ENCODE peak calls at places on chromosomes 12 and 14, in six cellular contexts. D, H, M, S, A and L are unnamed samples.

GRCh38 chr12:106506691-106507090 is 76.1 kb upstream of the RFX4 start:
- DNase-seq in A (no peak), S (no peak), H (no peak), M (no peak), D (no peak), L (no peak)

GRCh38 chr12:122458105-122459035 is 35.9 kb upstream of the CLIP1 start:
- DNase-seq in D (no peak), M (no peak), S (no peak), A (no peak), H (no peak), L (no peak)

GRCh38 chr14:52219488-52220084 is 47.9 kb upstream of the PTGDR start:
- DNase-seq in D (no peak), S (no peak), A (no peak), H (no peak), M (no peak), L (no peak)

GRCh38 chr14:102116361-102117180 is 23.1 kb upstream of the WDR20 start:
- DNase-seq in M (no peak), H (no peak), D (no peak), A (no peak), S (no peak), L (no peak)

GRCh38 chr14:76701981-76702380 is 59.3 kb upstream of the VASH1 start:
- DNase-seq in M (no peak), A (no peak), D (no peak), H (no peak), S (no peak), L (no peak)

GRCh38 chr14:103550451-103551337 is 11.8 kb downstream of the BAG5 start:
- DNase-seq in M (no peak), D (no peak), A (no peak), H (no peak), S (no peak), L (peak)

GRCh38 chr12:124479680-124480468 is 87.5 kb downstream of the NCOR2 start:
- DNase-seq in M (no peak), H (no peak), A (no peak), S (no peak), D (no peak), L (no peak)

GRCh38 chr14:85088231-85088630 is 441.7 kb upstream of the FLRT2 start:
- DNase-seq in M (no peak), D (no peak), A (no peak), S (no peak), H (peak), L (no peak)

GRCh38 chr12:72349491-72349890 is 77.3 kb downstream of the TRHDE start:
- DNase-seq in A (no peak), H (no peak), M (no peak), S (no peak), D (no peak), L (no peak)

GRCh38 chr12:12546314-12546772 is 16.3 kb downstream of the DUSP16 start:
- DNase-seq in A (no peak), H (peak), S (no peak), M (no peak), D (no peak), L (no peak)

GRCh38 chr12:106044773-106045172 is 94.0 kb downstream of the NUAK1 start:
- DNase-seq in M (no peak), D (no peak), A (no peak), H (peak), S (no peak), L (no peak)

GRCh38 chr14:92564361-92565039 is 50.9 kb downstream of the RIN3 start:
- DNase-seq in S (no peak), H (no peak), D (no peak), A (no peak), M (no peak), L (no peak)

GRCh38 chr12:93080452-93080851 is 151.4 kb upstream of the EEA1 start:
- DNase-seq in M (no peak), D (no peak), A (peak), H (no peak), S (no peak), L (no peak)

GRCh38 chr12:2301531-2302461 is 249.0 kb downstream of the CACNA1C start:
- DNase-seq in S (no peak), M (no peak), A (no peak), H (no peak), D (no peak), L (no peak)

GRCh38 chr14:77111021-77111420 is 13.0 kb downstream of the CIPC start:
- DNase-seq in A (peak), D (no peak), S (no peak), H (peak), M (peak), L (peak)

GRCh38 chr14:54577977-54578376 is 11.0 kb downstream of the SAMD4A start:
- DNase-seq in M (no peak), H (peak), S (no peak), D (no peak), A (no peak), L (no peak)

GRCh38 chr12:110641512-110641911 is 27.6 kb downstream of the TCTN1 start:
- DNase-seq in M (no peak), D (no peak), A (peak), S (no peak), H (peak), L (peak)

GRCh38 chr12:131104464-131105350 is 151.0 kb downstream of the ADGRD1 start:
- DNase-seq in M (peak), H (peak), D (peak), A (peak), S (peak), L (peak)

GRCh38 chr12:810635-811415 is 58.4 kb downstream of the WNK1 start:
- DNase-seq in D (peak), M (no peak), A (no peak), H (no peak), S (no peak), L (no peak)

GRCh38 chr12:59041241-59042121 is 121.2 kb upstream of the LRIG3 start:
- DNase-seq in M (no peak), S (no peak), D (no peak), H (peak), A (no peak), L (no peak)

GRCh38 chr14:93936245-93936644 is 9.1 kb downstream of the FAM181A start:
- DNase-seq in A (peak), D (peak), S (peak), M (peak), H (peak), L (no peak)

GRCh38 chr12:110531741-110532333 is 29.7 kb downstream of the RAD9B start:
- DNase-seq in D (peak), M (no peak), S (no peak), A (no peak), H (peak), L (no peak)

GRCh38 chr12:63792333-63792732 is 12.6 kb downstream of the RXYLT1 start:
- DNase-seq in D (no peak), A (no peak), M (no peak), S (no peak), H (no peak), L (no peak)

GRCh38 chr14:100025111-100025510 is 40.1 kb upstream of the EVL start:
- DNase-seq in S (peak), M (no peak), H (peak), D (peak), A (peak), L (peak)

GRCh38 chr14:56367416-56367815 is 212.2 kb upstream of the TMEM260 start:
- DNase-seq in D (no peak), A (no peak), H (no peak), M (no peak), S (no peak), L (no peak)